ENCODE peak calls at places on chromosomes 11 and 22, in four cellular contexts. One of them, this sample, is unnamed.
A peak's percentile ranks its signal among the peaks of the same experiment; 100 is the strongest.

GRCh38 chr11:111733655-111734088 is 32.5 kb downstream of the PPP2R1B start:
- DNase-seq in WTC11: no peak
- DNase-seq in SK-N-SH: no peak
- DNase-seq in HepG2: no peak
- DNase-seq in this sample: no peak

GRCh38 chr11:115420524-115420923 is 83.7 kb downstream of the CADM1 start:
- DNase-seq in WTC11: no peak
- DNase-seq in SK-N-SH: no peak
- DNase-seq in HepG2: no peak
- DNase-seq in this sample: no peak

GRCh38 chr11:55852141-55852540 is 13.6 kb downstream of the OR5D16 start:
- DNase-seq in WTC11: no peak
- DNase-seq in SK-N-SH: no peak
- DNase-seq in HepG2: no peak
- DNase-seq in this sample: no peak

GRCh38 chr22:41863472-41863871 is 30.6 kb downstream of the SREBF2 start:
- DNase-seq in WTC11: no peak
- DNase-seq in SK-N-SH: no peak
- DNase-seq in HepG2: no peak
- DNase-seq in this sample: no peak

GRCh38 chr22:32587449-32587848 is 112.8 kb downstream of the FBXO7 start:
- DNase-seq in WTC11: no peak
- DNase-seq in SK-N-SH: no peak
- DNase-seq in HepG2: no peak
- DNase-seq in this sample: no peak

GRCh38 chr11:6631356-6631890 is 12.2 kb upstream of the TPP1 start:
- DNase-seq in WTC11: no peak
- DNase-seq in SK-N-SH: no peak
- DNase-seq in HepG2: no peak
- DNase-seq in this sample: no peak

GRCh38 chr22:41512421-41513194 is 31.7 kb downstream of the POLR3H start:
- DNase-seq in WTC11: peak; percentile 86
- DNase-seq in SK-N-SH: no peak
- DNase-seq in HepG2: peak; percentile 29
- DNase-seq in this sample: peak; percentile 90

GRCh38 chr11:44877908-44878459 is 72.7 kb downstream of the TP53I11 start:
- DNase-seq in WTC11: no peak
- DNase-seq in SK-N-SH: no peak
- DNase-seq in HepG2: no peak
- DNase-seq in this sample: no peak

GRCh38 chr11:27696112-27696511 is 4.1 kb downstream of the BDNF start:
- DNase-seq in WTC11: no peak
- DNase-seq in SK-N-SH: no peak
- DNase-seq in HepG2: no peak
- DNase-seq in this sample: no peak

GRCh38 chr22:23709107-23709506 is 18.3 kb downstream of the RGL4 start:
- DNase-seq in WTC11: no peak
- DNase-seq in SK-N-SH: no peak
- DNase-seq in HepG2: no peak
- DNase-seq in this sample: no peak

GRCh38 chr22:41408665-41409064 is 26.9 kb downstream of the TEF start:
- DNase-seq in WTC11: no peak
- DNase-seq in SK-N-SH: no peak
- DNase-seq in HepG2: no peak
- DNase-seq in this sample: no peak

GRCh38 chr11:127493330-127493729 is 492.8 kb upstream of the KIRREL3 start:
- DNase-seq in WTC11: no peak
- DNase-seq in SK-N-SH: peak; percentile 34
- DNase-seq in HepG2: no peak
- DNase-seq in this sample: peak; percentile 1

GRCh38 chr22:28105396-28105795 is 186.3 kb upstream of the PITPNB start:
- DNase-seq in WTC11: no peak
- DNase-seq in SK-N-SH: peak; percentile 50
- DNase-seq in HepG2: no peak
- DNase-seq in this sample: no peak

GRCh38 chr11:75276696-75277095 is 36.1 kb downstream of the TPBGL start:
- DNase-seq in WTC11: no peak
- DNase-seq in SK-N-SH: no peak
- DNase-seq in HepG2: no peak
- DNase-seq in this sample: no peak

GRCh38 chr11:134382830-134383229 is 29.2 kb downstream of the B3GAT1 start:
- DNase-seq in WTC11: no peak
- DNase-seq in SK-N-SH: no peak
- DNase-seq in HepG2: no peak
- DNase-seq in this sample: no peak

GRCh38 chr11:120839201-120839600 is 184.7 kb upstream of the TBCEL start:
- DNase-seq in WTC11: no peak
- DNase-seq in SK-N-SH: no peak
- DNase-seq in HepG2: peak; percentile 10
- DNase-seq in this sample: no peak

GRCh38 chr11:120134106-120134930 is 3.6 kb downstream of the TRIM29 start:
- DNase-seq in WTC11: no peak
- DNase-seq in SK-N-SH: peak; percentile 5
- DNase-seq in HepG2: no peak
- DNase-seq in this sample: no peak

GRCh38 chr11:68106165-68106940 is 14.8 kb downstream of the CHKA start:
- DNase-seq in WTC11: no peak
- DNase-seq in SK-N-SH: no peak
- DNase-seq in HepG2: peak; percentile 61
- DNase-seq in this sample: no peak

GRCh38 chr11:33773399-33774355 is 643 bp downstream of the FBXO3 start:
- DNase-seq in WTC11: peak; percentile 44
- DNase-seq in SK-N-SH: peak; percentile 39
- DNase-seq in HepG2: peak; percentile 6
- DNase-seq in this sample: peak; percentile 83

GRCh38 chr11:34343153-34343552 is 14.7 kb downstream of the ABTB2 start:
- DNase-seq in WTC11: no peak
- DNase-seq in SK-N-SH: no peak
- DNase-seq in HepG2: no peak
- DNase-seq in this sample: no peak

GRCh38 chr11:16171882-16172281 is 184.5 kb downstream of the SOX6 start:
- DNase-seq in WTC11: no peak
- DNase-seq in SK-N-SH: no peak
- DNase-seq in HepG2: no peak
- DNase-seq in this sample: no peak

GRCh38 chr11:28537822-28538221 is 429.6 kb downstream of the METTL15 start:
- DNase-seq in WTC11: no peak
- DNase-seq in SK-N-SH: no peak
- DNase-seq in HepG2: no peak
- DNase-seq in this sample: no peak

GRCh38 chr11:120517390-120518315 is 6.1 kb downstream of the GRIK4 start:
- DNase-seq in WTC11: no peak
- DNase-seq in SK-N-SH: no peak
- DNase-seq in HepG2: no peak
- DNase-seq in this sample: peak; percentile 32

GRCh38 chr11:73982595-73982989 is at the start of gene UCP2:
- DNase-seq in WTC11: peak; percentile 78
- DNase-seq in SK-N-SH: peak; percentile 95
- DNase-seq in HepG2: no peak
- DNase-seq in this sample: peak; percentile 94

GRCh38 chr11:125290263-125290662 is 125.7 kb downstream of the PKNOX2 start:
- DNase-seq in WTC11: no peak
- DNase-seq in SK-N-SH: no peak
- DNase-seq in HepG2: no peak
- DNase-seq in this sample: no peak

GRCh38 chr11:35418847-35419712 is at the start of gene SLC1A2:
- DNase-seq in WTC11: peak; percentile 71
- DNase-seq in SK-N-SH: peak; percentile 78
- DNase-seq in HepG2: no peak
- DNase-seq in this sample: no peak

GRCh38 chr11:44600739-44601416 is 35.4 kb downstream of the CD82 start:
- DNase-seq in WTC11: no peak
- DNase-seq in SK-N-SH: no peak
- DNase-seq in HepG2: no peak
- DNase-seq in this sample: no peak

DNA sequence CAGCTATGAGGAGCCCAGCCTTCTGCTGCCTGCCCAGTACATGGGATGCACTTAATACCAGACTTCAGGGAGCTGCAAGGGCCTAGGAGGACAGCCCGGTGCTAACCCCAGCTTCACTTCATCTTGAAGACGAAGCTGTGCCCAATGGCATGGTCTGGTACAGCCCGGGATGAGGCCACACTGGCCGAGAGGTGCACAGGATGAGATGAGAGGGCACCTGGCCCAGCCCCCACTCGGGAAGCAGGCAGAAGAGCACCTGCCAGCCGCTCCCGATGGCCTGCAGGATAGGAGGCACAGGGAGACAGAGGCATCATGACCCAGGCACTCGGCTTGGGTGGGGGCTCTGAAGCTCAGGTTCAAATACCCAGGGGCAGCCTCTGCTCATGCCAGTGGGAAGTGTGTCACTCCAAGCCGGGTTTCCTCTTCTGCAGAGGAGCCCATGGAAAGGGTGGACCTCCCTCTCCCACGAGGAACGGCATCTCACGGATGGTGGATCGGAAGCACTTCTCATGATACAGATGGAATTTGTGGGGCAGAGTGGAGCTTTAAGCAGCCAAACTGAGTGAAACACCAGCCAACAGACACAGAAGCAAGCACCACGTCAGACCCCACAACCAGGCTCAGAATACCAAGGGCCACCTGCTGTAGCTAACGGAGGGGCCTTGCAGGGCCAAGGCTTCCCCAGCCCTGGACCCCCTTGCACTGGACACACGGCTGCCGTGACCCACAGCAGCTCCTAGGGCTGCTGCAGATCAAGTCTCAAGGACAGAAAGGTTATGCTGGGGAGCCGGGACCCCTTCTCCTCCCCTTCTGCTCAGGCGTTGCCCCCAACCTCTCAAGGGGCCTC is 875.2 kb downstream of the BRD1 start:
- DNase-seq in WTC11: no peak
- DNase-seq in SK-N-SH: no peak
- DNase-seq in HepG2: no peak
- DNase-seq in this sample: no peak
- TF ChIP-seq FOXJ3 in WTC11: no peak
- TF ChIP-seq FOXJ3 in SK-N-SH: no peak
- TF ChIP-seq FOXJ3 in HepG2: no peak
- TF ChIP-seq FOXJ3 in this sample: no peak

DNA sequence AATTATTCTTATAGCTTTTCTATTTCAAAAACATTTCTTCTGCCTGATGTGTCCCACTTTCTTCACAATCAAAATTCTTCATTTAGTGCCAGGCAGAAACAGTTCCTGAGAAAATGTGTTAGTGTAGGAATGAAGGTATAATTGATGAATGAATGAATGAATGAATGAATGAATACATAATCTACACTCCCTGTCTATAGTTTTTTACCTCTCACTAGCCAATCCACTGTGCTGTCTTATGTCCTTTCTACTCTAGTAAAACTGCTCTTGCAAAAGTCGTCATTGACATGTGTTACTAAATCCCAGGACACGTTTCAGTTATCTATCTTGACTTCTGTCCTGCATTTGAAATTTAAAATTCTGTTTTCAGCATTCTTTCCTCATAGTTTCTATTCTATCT is 42.9 kb downstream of the CHORDC1 start:
- DNase-seq in WTC11: no peak
- DNase-seq in SK-N-SH: no peak
- DNase-seq in HepG2: no peak
- DNase-seq in this sample: no peak
- TF ChIP-seq FOXJ3 in WTC11: no peak
- TF ChIP-seq FOXJ3 in SK-N-SH: no peak
- TF ChIP-seq FOXJ3 in HepG2: no peak
- TF ChIP-seq FOXJ3 in this sample: no peak

GRCh38 chr11:64898076-64898445 is 18.9 kb downstream of the ATG2A start:
- DNase-seq in WTC11: no peak
- DNase-seq in SK-N-SH: no peak
- DNase-seq in HepG2: no peak
- DNase-seq in this sample: no peak

GRCh38 chr11:64902102-64902900 is 14.7 kb downstream of the ATG2A start:
- DNase-seq in WTC11: no peak
- DNase-seq in SK-N-SH: no peak
- DNase-seq in HepG2: no peak
- DNase-seq in this sample: no peak

GRCh38 chr11:64898541-64898940 is 18.5 kb downstream of the ATG2A start:
- DNase-seq in WTC11: no peak
- DNase-seq in SK-N-SH: no peak
- DNase-seq in HepG2: no peak
- DNase-seq in this sample: no peak

GRCh38 chr11:64900774-64901173 is 16.2 kb downstream of the ATG2A start:
- DNase-seq in WTC11: no peak
- DNase-seq in SK-N-SH: no peak
- DNase-seq in HepG2: no peak
- DNase-seq in this sample: no peak

DNA sequence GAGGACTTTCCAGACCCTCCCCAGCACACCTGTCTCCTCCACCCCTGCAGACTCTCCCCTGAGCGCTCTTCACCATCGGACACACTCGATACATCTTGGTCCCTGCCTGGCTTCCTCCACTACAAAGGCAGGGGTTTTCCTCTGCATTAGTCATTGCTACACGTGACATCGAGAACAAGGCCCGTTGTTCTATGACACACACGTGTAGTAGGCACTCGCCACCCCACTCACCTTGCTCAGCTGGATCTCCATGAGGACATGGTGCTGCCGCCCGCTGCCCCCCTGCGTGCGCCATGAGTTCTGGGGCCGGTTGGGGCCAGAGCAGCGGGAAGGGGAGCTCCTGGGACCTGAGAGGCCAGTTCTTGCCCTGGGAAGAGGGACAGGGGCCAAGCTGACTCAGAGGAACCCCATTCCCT is 16.7 kb downstream of the ATG2A start:
- DNase-seq in WTC11: no peak
- DNase-seq in SK-N-SH: no peak
- DNase-seq in HepG2: no peak
- DNase-seq in this sample: no peak
- TF ChIP-seq FOXJ3 in WTC11: no peak
- TF ChIP-seq FOXJ3 in SK-N-SH: no peak
- TF ChIP-seq FOXJ3 in HepG2: no peak
- TF ChIP-seq FOXJ3 in this sample: no peak

GRCh38 chr11:9777066-9777465 is 113.2 kb downstream of the SWAP70 start:
- DNase-seq in WTC11: no peak
- DNase-seq in SK-N-SH: no peak
- DNase-seq in HepG2: no peak
- DNase-seq in this sample: no peak

GRCh38 chr11:9774591-9775392 is 110.9 kb downstream of the SWAP70 start:
- DNase-seq in WTC11: no peak
- DNase-seq in SK-N-SH: no peak
- DNase-seq in HepG2: no peak
- DNase-seq in this sample: no peak

GRCh38 chr11:9774109-9774508 is 110.2 kb downstream of the SWAP70 start:
- DNase-seq in WTC11: no peak
- DNase-seq in SK-N-SH: no peak
- DNase-seq in HepG2: no peak
- DNase-seq in this sample: no peak

GRCh38 chr11:9776203-9776602 is 112.3 kb downstream of the SWAP70 start:
- DNase-seq in WTC11: no peak
- DNase-seq in SK-N-SH: no peak
- DNase-seq in HepG2: no peak
- DNase-seq in this sample: no peak

GRCh38 chr11:9775393-9775780 is 111.5 kb downstream of the SWAP70 start:
- DNase-seq in WTC11: peak; percentile 53
- DNase-seq in SK-N-SH: no peak
- DNase-seq in HepG2: no peak
- DNase-seq in this sample: no peak
- TF ChIP-seq FOXJ3 in WTC11: no peak
- TF ChIP-seq FOXJ3 in SK-N-SH: no peak
- TF ChIP-seq FOXJ3 in HepG2: no peak
- TF ChIP-seq FOXJ3 in this sample: no peak

This sample was measured in K562.